ENCODE peak calls at places on chromosomes 13 and 19, in eight cellular contexts. N, W, D, K, X, F, R and Q are unnamed samples.

GRCh38 chr13:49625392-49626137 is 2.7 kb upstream of the ARL11 start:
- DNase-seq in N (peak; percentile 43), W (peak; percentile 9), D (no peak), K (peak; percentile 63), X (no peak), F (peak; percentile 38), R (no peak), Q (peak; percentile 25)

GRCh38 chr19:55266840-55267239 is 8.0 kb upstream of the PPP6R1 start:
- DNase-seq in N (no peak), W (no peak), D (no peak), K (no peak), X (no peak), F (no peak), R (no peak), Q (no peak)

GRCh38 chr13:21986602-21987001 is 315.7 kb downstream of the FGF9 start:
- DNase-seq in N (peak; percentile 28), W (no peak), D (no peak), K (peak; percentile 58), X (no peak), F (peak; percentile 22), R (no peak), Q (no peak)

GRCh38 chr13:34153428-34154180 is 335.7 kb downstream of the RFC3 start:
- DNase-seq in N (peak; percentile 10), W (no peak), D (no peak), K (no peak), X (no peak), F (no peak), R (no peak), Q (peak; percentile 52)

GRCh38 chr19:12834976-12835757 is 788 bp upstream of the RTBDN start:
- DNase-seq in N (no peak), W (no peak), D (peak; percentile 51), K (peak; percentile 22), X (no peak), F (peak; percentile 51), R (no peak), Q (no peak)

GRCh38 chr13:45238945-45239795 is 38.3 kb upstream of the KCTD4 start:
- DNase-seq in N (no peak), W (peak; percentile 78), D (no peak), K (no peak), X (peak; percentile 70), F (no peak), R (no peak), Q (no peak)

GRCh38 chr19:19133985-19134384 is 4.3 kb downstream of the TMEM161A start:
- DNase-seq in N (no peak), W (no peak), D (no peak), K (no peak), X (no peak), F (no peak), R (no peak), Q (no peak)

GRCh38 chr19:15331419-15332310 is 674 bp downstream of the BRD4 start:
- DNase-seq in N (peak; percentile 42), W (peak; percentile 65), D (peak; percentile 69), K (peak; percentile 62), X (no peak), F (peak; percentile 84), R (peak; percentile 73), Q (peak; percentile 54)

GRCh38 chr13:41568990-41569387 is 111.6 kb downstream of the RGCC start:
- DNase-seq in N (no peak), W (no peak), D (no peak), K (no peak), X (peak; percentile 79), F (no peak), R (no peak), Q (peak; percentile 71)

GRCh38 chr19:339262-339887 is 5.2 kb downstream of the MIER2 start:
- DNase-seq in N (no peak), W (peak; percentile 19), D (peak; percentile 34), K (no peak), X (peak; percentile 47), F (no peak), R (no peak), Q (no peak)

GRCh38 chr13:52195052-52195837 is 35.8 kb upstream of the NEK3 start:
- DNase-seq in N (peak; percentile 84), W (no peak), D (peak; percentile 74), K (peak; percentile 90), X (peak; percentile 68), F (peak; percentile 14), R (peak; percentile 14), Q (peak; percentile 80)

GRCh38 chr13:73412933-73413332 is 354.1 kb downstream of the KLF5 start:
- DNase-seq in N (no peak), W (peak; percentile 76), D (no peak), K (no peak), X (no peak), F (no peak), R (no peak), Q (no peak)

GRCh38 chr19:10262771-10263170 is 8.1 kb upstream of the ICAM1 start:
- DNase-seq in N (no peak), W (no peak), D (no peak), K (no peak), X (no peak), F (no peak), R (no peak), Q (peak; percentile 38)

GRCh38 chr13:27658569-27658968 is 36.9 kb downstream of the POLR1D start:
- DNase-seq in N (no peak), W (no peak), D (no peak), K (no peak), X (peak; percentile 37), F (no peak), R (no peak), Q (peak; percentile 74)

GRCh38 chr19:33804021-33804799 is 7.5 kb downstream of the KCTD15 start:
- DNase-seq in N (peak; percentile 77), W (peak; percentile 94), D (no peak), K (peak; percentile 96), X (peak; percentile 82), F (peak; percentile 87), R (no peak), Q (peak; percentile 86)

GRCh38 chr13:21020176-21020575 is 41.2 kb downstream of the LATS2 start:
- DNase-seq in N (no peak), W (no peak), D (no peak), K (no peak), X (no peak), F (no peak), R (no peak), Q (no peak)

GRCh38 chr19:33365676-33366075 is 7.8 kb upstream of the CEBPG start:
- DNase-seq in N (no peak), W (no peak), D (no peak), K (no peak), X (no peak), F (peak; percentile 64), R (no peak), Q (no peak)

GRCh38 chr19:10888421-10888866 is 17.1 kb downstream of the CARM1 start:
- DNase-seq in N (no peak), W (no peak), D (no peak), K (no peak), X (no peak), F (no peak), R (no peak), Q (no peak)

GRCh38 chr13:101453784-101454201 is 1.3 kb downstream of the ITGBL1 start:
- DNase-seq in N (no peak), W (no peak), D (no peak), K (peak; percentile 58), X (no peak), F (no peak), R (no peak), Q (no peak)

GRCh38 chr19:31214086-31214485 is 135.2 kb downstream of the TSHZ3 start:
- DNase-seq in N (peak; percentile 41), W (peak; percentile 98), D (peak; percentile 97), K (peak; percentile 66), X (peak; percentile 100), F (peak; percentile 73), R (peak; percentile 90), Q (peak; percentile 99)

GRCh38 chr13:99315186-99315585 is 8.0 kb upstream of the GPR183 start:
- DNase-seq in N (no peak), W (no peak), D (no peak), K (no peak), X (no peak), F (no peak), R (no peak), Q (no peak)

GRCh38 chr13:74035881-74036280 is 98.3 kb downstream of the KLF12 start:
- DNase-seq in N (no peak), W (no peak), D (no peak), K (no peak), X (no peak), F (no peak), R (no peak), Q (no peak)

GRCh38 chr13:42328672-42329071 is 56.7 kb downstream of the AKAP11 start:
- DNase-seq in N (no peak), W (no peak), D (peak; percentile 74), K (no peak), X (no peak), F (no peak), R (no peak), Q (peak; percentile 32)

GRCh38 chr19:10219678-10220077 is 11.5 kb downstream of the S1PR2 start:
- DNase-seq in N (no peak), W (peak; percentile 51), D (peak; percentile 62), K (peak; percentile 13), X (no peak), F (peak; percentile 42), R (no peak), Q (peak; percentile 49)

GRCh38 chr19:7685546-7686445 is 5.2 kb downstream of the TRAPPC5 start:
- DNase-seq in N (no peak), W (no peak), D (no peak), K (no peak), X (no peak), F (no peak), R (no peak), Q (no peak)

GRCh38 chr13:84870190-84870589 is 929.0 kb downstream of the SLITRK6 start:
- DNase-seq in N (no peak), W (no peak), D (peak; percentile 8), K (no peak), X (no peak), F (no peak), R (no peak), Q (no peak)
- TF ChIP-seq CTCF in N (no peak), W (no peak), D (no peak), K (no peak), X (no peak), F (no peak), R (peak; percentile 24), Q (peak; percentile 7)

GRCh38 chr19:48445256-48445605 is 552 bp upstream of the GRWD1 start:
- DNase-seq in N (peak; percentile 47), W (peak; percentile 90), D (peak; percentile 38), K (peak; percentile 62), X (peak; percentile 92), F (peak; percentile 85), R (peak; percentile 68), Q (peak; percentile 94)
- TF ChIP-seq CTCF in N (peak; percentile 62), W (peak; percentile 52), D (peak; percentile 49), K (peak; percentile 31), X (peak; percentile 87), F (peak; percentile 66), R (no peak), Q (peak; percentile 73)

DNA sequence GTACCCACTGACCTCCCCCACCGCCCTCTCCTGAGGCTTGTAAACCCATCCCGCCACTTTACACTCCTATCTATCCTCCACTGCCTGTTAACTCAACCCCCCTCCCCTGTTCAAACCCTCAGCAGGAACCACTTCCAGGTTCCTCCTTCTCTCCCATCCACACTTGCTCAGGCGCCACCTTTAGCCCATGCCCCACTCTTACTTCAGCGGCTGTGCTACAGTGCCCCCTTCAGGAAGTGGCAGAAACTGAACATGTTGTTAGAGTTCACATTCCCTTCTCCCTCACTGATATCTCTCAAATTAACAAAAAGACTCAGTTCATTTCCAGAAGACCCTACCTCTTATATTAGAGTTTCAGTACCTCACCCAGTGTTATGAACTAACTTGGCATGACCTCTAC is 49.4 kb downstream of the ZNF91 start:
- DNase-seq in N (no peak), W (no peak), D (no peak), K (no peak), X (no peak), F (no peak), R (no peak), Q (no peak)
- TF ChIP-seq CTCF in N (no peak), W (peak; percentile 12), D (no peak), K (no peak), X (no peak), F (no peak), R (no peak), Q (no peak)

GRCh38 chr19:3801412-3802096 is 15.4 kb upstream of the MATK start:
- DNase-seq in N (peak; percentile 46), W (no peak), D (peak; percentile 83), K (peak; percentile 25), X (peak; percentile 5), F (no peak), R (no peak), Q (no peak)
- TF ChIP-seq CTCF in N (peak; percentile 18), W (no peak), D (no peak), K (no peak), X (no peak), F (peak; percentile 20), R (no peak), Q (peak; percentile 26)